ENCODE peak calls at places on chromosomes 13 and 19, in six cellular contexts. X is gastrocnemius medialis; V is transverse colon; I is WERI-Rb-1; N is uterus; B is CD8-positive, alpha-beta T cell. A is an unnamed sample. For H3K27me3, the result is how much of the 10 kb centered on the place peaks cover.

GRCh38 chr19:14369399-14370168 is 11.7 kb upstream of the ADGRE5 start:
- DNase-seq in X (no peak), V (peak), I (no peak), N (peak), B (peak), A (no peak)

GRCh38 chr19:47438793-47439220 is 19.5 kb upstream of the MEIS3 start:
- DNase-seq in X (no peak), V (no peak), I (no peak), N (no peak), B (no peak), A (no peak)

GRCh38 chr13:69956343-69956742 is 151.3 kb upstream of the ATXN8OS start:
- DNase-seq in X (no peak), V (no peak), I (no peak), N (no peak), B (no peak), A (no peak)

GRCh38 chr13:110387451-110388140 is 80.5 kb downstream of the COL4A2 start:
- DNase-seq in X (no peak), V (peak), I (no peak), N (peak), B (no peak), A (peak)

GRCh38 chr19:49133621-49134454 is 14.5 kb downstream of the PPFIA3 start:
- DNase-seq in X (peak), V (peak), I (no peak), N (peak), B (peak), A (peak)

GRCh38 chr13:113664751-113665581 is 2.1 kb upstream of the GRK1 start:
- DNase-seq in X (peak), V (peak), I (peak), N (peak), B (no peak), A (no peak)

GRCh38 chr19:49473868-49474544 is at the start of gene FLT3LG:
- DNase-seq in X (peak), V (peak), I (peak), N (peak), B (peak), A (peak)

GRCh38 chr13:41456768-41457588 is at the start of gene RGCC:
- DNase-seq in X (peak), V (peak), I (peak), N (peak), B (peak), A (peak)

GRCh38 chr19:48398329-48399235 is 5.1 kb downstream of the GRIN2D start:
- DNase-seq in X (peak), V (peak), I (no peak), N (no peak), B (peak), A (peak)

GRCh38 chr19:14555918-14556661 is 15.8 kb downstream of the NDUFB7 start:
- DNase-seq in X (no peak), V (no peak), I (no peak), N (no peak), B (no peak), A (no peak)

GRCh38 chr19:15136234-15136954 is 29.2 kb downstream of the SYDE1 start:
- DNase-seq in X (no peak), V (no peak), I (no peak), N (no peak), B (no peak), A (no peak)

GRCh38 chr13:44188257-44188656 is 185.4 kb upstream of the SERP2 start:
- DNase-seq in X (no peak), V (no peak), I (no peak), N (no peak), B (no peak), A (no peak)

GRCh38 chr13:64274481-64275217 is 2859.0 kb upstream of the PCDH20 start:
- DNase-seq in X (no peak), V (no peak), I (no peak), N (no peak), B (no peak), A (no peak)

GRCh38 chr19:2171349-2172145 is 7.8 kb downstream of the DOT1L start:
- DNase-seq in X (no peak), V (peak), I (peak), N (no peak), B (peak), A (peak)

GRCh38 chr13:33125821-33126570 is 109.8 kb downstream of the KL start:
- DNase-seq in X (peak), V (no peak), I (no peak), N (peak), B (no peak), A (peak)

GRCh38 chr13:30673669-30674521 is 56.2 kb downstream of the USPL1 start:
- DNase-seq in X (peak), V (peak), I (peak), N (peak), B (peak), A (peak)

GRCh38 chr19:5335593-5335992 is 5.0 kb downstream of the PTPRS start:
- DNase-seq in X (no peak), V (no peak), I (no peak), N (no peak), B (no peak), A (no peak)

GRCh38 chr19:5335101-5335500 is 5.5 kb downstream of the PTPRS start:
- DNase-seq in X (no peak), V (no peak), I (no peak), N (no peak), B (no peak), A (no peak)

GRCh38 chr19:5337886-5338595 is 2.6 kb downstream of the PTPRS start:
- DNase-seq in X (no peak), V (no peak), I (no peak), N (no peak), B (no peak), A (no peak)

GRCh38 chr19:5337126-5337525 is 3.5 kb downstream of the PTPRS start:
- DNase-seq in X (no peak), V (no peak), I (no peak), N (no peak), B (no peak), A (no peak)

DNA sequence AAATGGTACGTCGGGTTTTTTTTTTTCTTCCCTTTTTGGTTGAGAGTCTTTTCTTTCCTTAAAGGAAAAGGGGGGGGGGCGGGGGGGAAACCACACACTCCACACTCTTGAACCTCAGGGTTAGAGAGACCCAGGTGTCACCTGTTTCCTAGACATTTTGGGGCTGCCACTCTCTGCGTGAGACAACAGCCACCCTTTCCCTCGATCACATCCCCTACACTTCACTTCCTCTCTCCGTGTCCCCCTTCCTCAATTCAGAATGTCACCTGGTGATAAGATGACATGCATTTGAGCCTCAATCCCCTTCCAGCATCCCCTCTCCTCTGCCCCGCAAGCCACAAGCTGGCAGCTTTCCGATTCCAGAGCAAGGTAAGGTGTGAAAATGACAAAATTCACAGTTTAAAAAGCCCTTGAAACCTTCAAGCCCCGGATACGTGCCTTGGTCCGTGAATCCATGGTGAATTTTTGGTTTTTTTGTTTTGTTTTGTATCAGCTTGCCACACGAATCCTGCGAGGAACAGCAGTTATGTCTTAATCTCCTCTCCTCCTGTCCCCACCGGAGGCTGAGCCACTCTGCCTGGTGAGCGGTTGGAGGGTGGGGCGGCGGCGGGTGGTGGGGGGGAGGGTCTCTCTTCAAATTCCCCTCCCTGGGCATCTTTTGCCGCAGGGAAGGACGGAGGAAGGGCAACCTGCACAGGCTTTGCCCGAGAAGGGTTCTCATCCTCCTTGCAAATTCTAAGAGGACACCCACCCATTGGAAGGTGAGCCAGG is 4.2 kb downstream of the PTPRS start:
- DNase-seq in X (no peak), V (no peak), I (peak), N (no peak), B (no peak), A (no peak)
- H3K27me3 ChIP-seq in X (half or more), V (half or more), I (under half), N (under half), B (under half), A (half or more)

GRCh38 chr13:99984463-99985242 is 3.1 kb downstream of the ZIC2 start:
- DNase-seq in X (no peak), V (no peak), I (peak), N (no peak), B (peak), A (no peak)

GRCh38 chr13:99985886-99986527 is 4.4 kb downstream of the ZIC2 start:
- DNase-seq in X (no peak), V (no peak), I (peak), N (no peak), B (no peak), A (no peak)

GRCh38 chr13:99984134-99984462 is 2.5 kb downstream of the ZIC2 start:
- DNase-seq in X (no peak), V (no peak), I (no peak), N (no peak), B (no peak), A (no peak)

GRCh38 chr13:99986751-99987150 is 5.2 kb downstream of the ZIC2 start:
- DNase-seq in X (no peak), V (no peak), I (no peak), N (no peak), B (no peak), A (no peak)

DNA sequence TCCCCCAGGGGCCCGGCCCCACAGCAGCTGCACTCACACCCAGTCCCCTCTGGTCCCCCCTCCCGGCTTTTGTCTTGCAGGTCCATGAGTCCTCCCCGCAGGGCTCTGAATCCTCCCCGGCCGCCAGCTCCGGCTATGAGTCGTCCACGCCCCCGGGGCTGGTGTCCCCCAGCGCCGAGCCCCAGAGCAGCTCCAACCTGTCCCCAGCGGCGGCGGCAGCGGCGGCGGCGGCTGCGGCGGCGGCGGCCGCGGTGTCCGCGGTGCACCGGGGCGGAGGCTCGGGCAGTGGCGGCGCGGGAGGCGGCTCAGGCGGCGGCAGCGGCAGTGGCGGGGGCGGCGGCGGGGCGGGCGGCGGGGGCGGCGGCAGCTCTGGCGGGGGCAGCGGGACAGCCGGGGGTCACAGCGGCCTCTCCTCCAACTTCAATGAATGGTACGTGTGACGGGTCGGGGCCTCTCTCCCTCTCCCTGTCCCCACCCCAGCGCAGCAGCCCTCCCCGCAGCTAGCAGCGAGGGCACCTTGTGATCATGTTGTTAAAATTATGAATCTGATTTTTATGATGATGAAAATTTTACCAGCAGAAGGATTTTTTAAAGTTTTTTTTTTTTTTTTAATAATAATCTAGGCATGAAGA is 3.8 kb downstream of the ZIC2 start:
- DNase-seq in X (no peak), V (no peak), I (peak), N (no peak), B (no peak), A (no peak)
- H3K27ac ChIP-seq in X (no peak), V (no peak), I (peak), N (no peak), B (no peak), A (no peak)

GRCh38 chr19:17957887-17958286 is 9.0 kb upstream of the KCNN1 start:
- DNase-seq in X (no peak), V (no peak), I (no peak), N (no peak), B (no peak), A (no peak)
- H3K27me3 ChIP-seq in X (under half), V (half or more), I (under half), N (under half), B (under half), A (under half)

GRCh38 chr13:107370036-107370785 is 802.3 kb upstream of the ARGLU1 start:
- DNase-seq in X (no peak), V (no peak), I (no peak), N (no peak), B (no peak), A (no peak)
- H3K27ac ChIP-seq in X (no peak), V (no peak), I (no peak), N (no peak), B (no peak), A (no peak)

DNA sequence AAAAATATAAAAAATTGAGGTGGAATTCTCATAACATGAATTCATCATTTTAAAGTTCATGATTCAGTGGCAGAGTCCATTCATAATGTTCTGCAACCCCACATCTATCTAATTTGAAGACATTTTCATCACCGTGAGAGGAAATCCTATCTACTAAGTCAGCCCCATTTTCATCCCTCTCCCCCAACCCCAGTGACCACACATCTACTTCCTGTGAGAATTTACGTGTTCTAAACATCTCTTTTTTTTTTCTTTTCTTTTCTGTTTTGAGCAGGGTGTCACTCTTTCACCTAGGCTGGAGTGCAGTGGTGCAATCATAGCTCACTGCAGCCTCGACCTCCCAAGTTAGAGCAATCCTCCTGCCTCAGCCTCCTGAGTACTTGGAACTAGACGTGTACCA is 17.5 kb downstream of the ATCAY start:
- DNase-seq in X (no peak), V (no peak), I (no peak), N (no peak), B (no peak), A (no peak)
- H3K27me3 ChIP-seq in X (under half), V (under half), I (under half), N (under half), B (under half), A (under half)

GRCh38 chr13:99315186-99315585 is 8.0 kb upstream of the GPR183 start:
- DNase-seq in X (no peak), V (no peak), I (no peak), N (no peak), B (no peak), A (no peak)
- H3K27ac ChIP-seq in X (peak), V (peak), I (no peak), N (no peak), B (peak), A (no peak)

DNA sequence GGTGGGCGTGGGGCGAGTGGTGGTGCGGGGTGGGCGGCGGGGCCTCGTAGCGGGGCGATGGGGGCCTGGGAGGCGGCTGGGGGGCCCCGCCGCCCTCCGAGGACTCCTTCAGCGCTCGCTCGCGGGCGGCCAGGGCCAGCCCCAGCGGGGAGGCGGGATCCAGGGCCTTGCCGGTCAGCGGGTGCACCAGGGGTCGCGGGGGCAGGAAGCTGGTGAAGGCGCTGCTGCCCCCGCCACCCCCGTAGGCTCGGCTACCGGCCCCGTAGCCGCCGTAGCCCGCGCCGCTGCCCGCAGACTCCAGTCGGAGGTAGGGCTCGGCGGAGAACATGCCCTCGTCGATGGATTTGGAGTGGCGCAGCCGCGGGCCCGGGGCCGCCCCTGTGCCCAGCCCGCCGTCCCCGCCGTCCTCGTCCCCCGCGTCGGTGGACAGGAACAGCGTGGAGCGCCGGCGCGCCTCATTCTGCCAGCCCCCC is 18.6 kb downstream of the C19orf81 start:
- DNase-seq in X (no peak), V (no peak), I (no peak), N (no peak), B (no peak), A (no peak)
- H3K27me3 ChIP-seq in X (under half), V (half or more), I (under half), N (under half), B (under half), A (under half)